ENCODE peak calls at places on chromosomes 5 and 9, in ten cellular contexts. Z is brain microvascular endothelial cell; C is Panc1; O is naive thymus-derived CD4-positive, alpha-beta T cell; S is transverse colon; L is GM06990; A is adipocyte; I is endothelial cell of umbilical vein; W is adrenal gland; V is pancreas. H is an unnamed sample.

GRCh38 chr5:107461770-107462169 is 209.0 kb downstream of the EFNA5 start:
- DNase-seq in Z (no peak), C (no peak), O (no peak), S (no peak), L (no peak), A (peak; percentile 45), I (no peak), W (no peak), V (no peak), H (no peak)

GRCh38 chr5:2492476-2492875 is 259.0 kb downstream of the IRX2 start:
- DNase-seq in Z (no peak), C (no peak), O (no peak), S (no peak), L (no peak), A (no peak), I (no peak), W (no peak), V (no peak), H (no peak)

GRCh38 chr5:109411627-109412026 is 1.9 kb upstream of the PJA2 start:
- DNase-seq in Z (peak; percentile 86), C (no peak), O (no peak), S (no peak), L (peak; percentile 24), A (peak; percentile 88), I (peak; percentile 91), W (peak; percentile 15), V (no peak), H (peak; percentile 76)

GRCh38 chr5:170338933-170339779 is 41.6 kb upstream of the LCP2 start:
- DNase-seq in Z (no peak), C (peak; percentile 18), O (no peak), S (peak; percentile 33), L (peak; percentile 56), A (no peak), I (no peak), W (no peak), V (no peak), H (no peak)

GRCh38 chr9:134681061-134681661 is 39.6 kb downstream of the COL5A1 start:
- DNase-seq in Z (peak; percentile 39), C (no peak), O (no peak), S (no peak), L (no peak), A (peak; percentile 40), I (no peak), W (no peak), V (no peak), H (no peak)

GRCh38 chr5:39420482-39421145 is 4.2 kb downstream of the DAB2 start:
- DNase-seq in Z (peak; percentile 55), C (no peak), O (no peak), S (peak; percentile 41), L (no peak), A (peak; percentile 84), I (peak; percentile 62), W (peak; percentile 81), V (no peak), H (no peak)

GRCh38 chr5:1805736-1806135 is 4.5 kb downstream of the NDUFS6 start:
- DNase-seq in Z (no peak), C (no peak), O (no peak), S (no peak), L (no peak), A (no peak), I (no peak), W (no peak), V (no peak), H (no peak)

GRCh38 chr9:136645903-136646754 is 16.6 kb upstream of the EGFL7 start:
- DNase-seq in Z (no peak), C (no peak), O (no peak), S (no peak), L (no peak), A (no peak), I (peak; percentile 96), W (peak; percentile 56), V (peak; percentile 45), H (no peak)

GRCh38 chr5:115100556-115100955 is 69.2 kb downstream of the TRIM36 start:
- DNase-seq in Z (peak; percentile 18), C (no peak), O (no peak), S (peak; percentile 10), L (no peak), A (peak; percentile 20), I (no peak), W (peak; percentile 90), V (no peak), H (no peak)

GRCh38 chr9:76904661-76905457 is 1.1 kb downstream of the PRUNE2 start:
- DNase-seq in Z (no peak), C (no peak), O (no peak), S (peak; percentile 67), L (no peak), A (no peak), I (no peak), W (no peak), V (no peak), H (no peak)

GRCh38 chr9:76902395-76902794 is 3.5 kb downstream of the PRUNE2 start:
- DNase-seq in Z (no peak), C (no peak), O (no peak), S (no peak), L (no peak), A (no peak), I (no peak), W (no peak), V (no peak), H (no peak)

GRCh38 chr9:76905661-76905983 is 292 bp downstream of the PRUNE2 start:
- DNase-seq in Z (no peak), C (no peak), O (no peak), S (no peak), L (no peak), A (peak; percentile 20), I (no peak), W (no peak), V (no peak), H (no peak)

GRCh38 chr9:76901801-76902200 is 4.1 kb downstream of the PRUNE2 start:
- DNase-seq in Z (no peak), C (no peak), O (no peak), S (no peak), L (no peak), A (no peak), I (no peak), W (no peak), V (no peak), H (no peak)

GRCh38 chr9:76905984-76906861 is at the start of gene PRUNE2:
- DNase-seq in Z (peak; percentile 56), C (no peak), O (no peak), S (peak; percentile 87), L (peak; percentile 54), A (peak; percentile 94), I (peak; percentile 66), W (peak; percentile 65), V (peak; percentile 57), H (peak; percentile 54)
- H3K4me3 ChIP-seq in Z (peak within 1 kb of the TSS; percentile 39), C (peak within 1 kb of the TSS; percentile 40), O (no peak within 1 kb of the TSS), S (peak within 1 kb of the TSS; percentile 39), L (no peak within 1 kb of the TSS), A (peak within 1 kb of the TSS; percentile 94), I (no peak within 1 kb of the TSS), W (peak within 1 kb of the TSS; percentile 45), V (peak within 1 kb of the TSS; percentile 5), H (peak within 1 kb of the TSS; percentile 1)

GRCh38 chr5:139363937-139364336 is 19.2 kb downstream of the SLC23A1 start:
- DNase-seq in Z (no peak), C (no peak), O (no peak), S (no peak), L (no peak), A (no peak), I (no peak), W (no peak), V (no peak), H (no peak)
- H3K36me3 ChIP-seq in Z (peaks cover 28% of the 10 kb centered on the region), C (peaks cover 12% of the 10 kb centered on the region), O (peaks cover 20% of the 10 kb centered on the region), S (no peaks in the 10 kb centered on the region), L (peaks cover 4% of the 10 kb centered on the region), A (peaks cover 46% of the 10 kb centered on the region), I (peaks cover 17% of the 10 kb centered on the region), W (no peaks in the 10 kb centered on the region), V (peaks cover 12% of the 10 kb centered on the region), H (no peaks in the 10 kb centered on the region)

GRCh38 chr5:160169326-160169725 is 50.1 kb upstream of the PWWP2A start:
- DNase-seq in Z (peak; percentile 94), C (no peak), O (no peak), S (no peak), L (no peak), A (peak; percentile 61), I (peak; percentile 83), W (no peak), V (no peak), H (no peak)
- H3K4me3 ChIP-seq in Z (no peak overlapping the region), C (no peak overlapping the region), O (no peak overlapping the region), S (no peak overlapping the region), L (no peak overlapping the region), A (peak overlapping the region; percentile 54), I (peak overlapping the region; percentile 25), W (no peak overlapping the region), V (no peak overlapping the region), H (no peak overlapping the region)

GRCh38 chr5:5950658-5951057 is 427.7 kb downstream of the MED10 start:
- DNase-seq in Z (no peak), C (no peak), O (no peak), S (no peak), L (no peak), A (no peak), I (no peak), W (no peak), V (no peak), H (no peak)
- H3K36me3 ChIP-seq in Z (no peaks in the 10 kb centered on the region), C (no peaks in the 10 kb centered on the region), O (no peaks in the 10 kb centered on the region), S (no peaks in the 10 kb centered on the region), L (no peaks in the 10 kb centered on the region), A (no peaks in the 10 kb centered on the region), I (no peaks in the 10 kb centered on the region), W (no peaks in the 10 kb centered on the region), V (no peaks in the 10 kb centered on the region), H (no peaks in the 10 kb centered on the region)

DNA sequence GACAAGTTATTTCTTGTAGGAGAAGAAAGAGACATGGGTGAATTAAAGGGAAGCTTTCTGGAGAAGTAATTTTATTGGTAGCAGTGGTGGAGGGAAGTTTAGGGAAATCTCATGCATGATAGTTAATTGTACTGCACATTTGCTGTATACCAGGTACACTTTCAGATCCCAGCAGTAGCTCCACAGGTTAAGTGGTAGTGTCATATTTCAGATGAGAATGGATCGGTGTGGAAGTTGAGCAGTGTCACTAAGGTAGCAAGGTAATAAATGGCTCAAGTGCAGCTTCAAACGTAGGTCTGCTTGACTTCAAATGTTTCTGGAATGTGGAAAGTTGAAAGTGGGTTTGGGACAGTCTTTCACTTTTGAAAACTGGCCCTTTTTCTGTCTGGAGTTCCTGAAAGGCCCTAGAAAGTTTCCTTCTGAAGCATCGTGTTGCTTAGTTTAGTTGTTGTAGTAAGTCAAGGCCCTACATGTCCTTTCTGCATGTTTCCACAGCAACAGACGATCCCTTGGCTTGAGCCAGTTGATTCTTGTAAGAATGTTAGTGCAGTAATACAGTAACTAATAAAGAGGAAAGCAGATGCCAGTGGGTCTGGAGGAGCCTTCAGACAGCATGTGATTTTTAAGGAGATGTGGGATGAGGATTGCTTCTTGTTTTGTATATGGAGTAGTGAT is 3.7 kb downstream of the CLTA start:
- DNase-seq in Z (no peak), C (no peak), O (no peak), S (no peak), L (no peak), A (peak; percentile 19), I (no peak), W (no peak), V (no peak), H (no peak)
- H3K4me3 ChIP-seq in Z (no peak overlapping the region), C (peak overlapping the region; percentile 9), O (no peak overlapping the region), S (no peak overlapping the region), L (no peak overlapping the region), A (peak overlapping the region; percentile 52), I (no peak overlapping the region), W (no peak overlapping the region), V (no peak overlapping the region), H (no peak overlapping the region)